ENCODE peak calls at places on chromosomes 1 and 21, in eight cellular contexts. One of them, this sample, is unnamed.

GRCh38 chr1:206797534-206798383 is 25.5 kb upstream of the IL10 start:
- DNase-seq in vagina: no peak
- DNase-seq in ovary: no peak
- DNase-seq in heart left ventricle: no peak
- DNase-seq in NB4: peak
- DNase-seq in spleen: peak
- DNase-seq in suprapubic skin: no peak
- DNase-seq in prostate gland: no peak
- DNase-seq in this sample: no peak

GRCh38 chr21:17071093-17071492 is 441.8 kb upstream of the CXADR start:
- DNase-seq in vagina: no peak
- DNase-seq in ovary: no peak
- DNase-seq in heart left ventricle: no peak
- DNase-seq in NB4: no peak
- DNase-seq in spleen: no peak
- DNase-seq in suprapubic skin: no peak
- DNase-seq in prostate gland: no peak
- DNase-seq in this sample: no peak

GRCh38 chr1:180185281-180185680 is 30.6 kb downstream of the QSOX1 start:
- DNase-seq in vagina: no peak
- DNase-seq in ovary: no peak
- DNase-seq in heart left ventricle: no peak
- DNase-seq in NB4: no peak
- DNase-seq in spleen: peak
- DNase-seq in suprapubic skin: peak
- DNase-seq in prostate gland: no peak
- DNase-seq in this sample: no peak

GRCh38 chr21:46326110-46326703 is 2.3 kb downstream of the PCNT start:
- DNase-seq in vagina: no peak
- DNase-seq in ovary: no peak
- DNase-seq in heart left ventricle: no peak
- DNase-seq in NB4: no peak
- DNase-seq in spleen: no peak
- DNase-seq in suprapubic skin: no peak
- DNase-seq in prostate gland: no peak
- DNase-seq in this sample: no peak

GRCh38 chr1:57470028-57470427 is 46.2 kb upstream of the DAB1 start:
- DNase-seq in vagina: no peak
- DNase-seq in ovary: no peak
- DNase-seq in heart left ventricle: no peak
- DNase-seq in NB4: no peak
- DNase-seq in spleen: no peak
- DNase-seq in suprapubic skin: no peak
- DNase-seq in prostate gland: no peak
- DNase-seq in this sample: no peak

GRCh38 chr1:55443175-55443933 is 228.2 kb upstream of the USP24 start:
- DNase-seq in vagina: no peak
- DNase-seq in ovary: peak
- DNase-seq in heart left ventricle: peak
- DNase-seq in NB4: no peak
- DNase-seq in spleen: no peak
- DNase-seq in suprapubic skin: peak
- DNase-seq in prostate gland: peak
- DNase-seq in this sample: peak

GRCh38 chr1:159652506-159652905 is 61.9 kb downstream of the CRP start:
- DNase-seq in vagina: no peak
- DNase-seq in ovary: no peak
- DNase-seq in heart left ventricle: no peak
- DNase-seq in NB4: no peak
- DNase-seq in spleen: no peak
- DNase-seq in suprapubic skin: no peak
- DNase-seq in prostate gland: no peak
- DNase-seq in this sample: no peak

GRCh38 chr1:30419831-30420230 is 303.6 kb downstream of the MATN1 start:
- DNase-seq in vagina: peak
- DNase-seq in ovary: peak
- DNase-seq in heart left ventricle: no peak
- DNase-seq in NB4: no peak
- DNase-seq in spleen: no peak
- DNase-seq in suprapubic skin: no peak
- DNase-seq in prostate gland: no peak
- DNase-seq in this sample: no peak

GRCh38 chr1:170471310-170471839 is 60.6 kb upstream of the GORAB start:
- DNase-seq in vagina: no peak
- DNase-seq in ovary: no peak
- DNase-seq in heart left ventricle: no peak
- DNase-seq in NB4: no peak
- DNase-seq in spleen: no peak
- DNase-seq in suprapubic skin: no peak
- DNase-seq in prostate gland: no peak
- DNase-seq in this sample: no peak

GRCh38 chr21:33348728-33349127 is 24.0 kb downstream of the IFNAR1 start:
- DNase-seq in vagina: no peak
- DNase-seq in ovary: no peak
- DNase-seq in heart left ventricle: no peak
- DNase-seq in NB4: no peak
- DNase-seq in spleen: no peak
- DNase-seq in suprapubic skin: no peak
- DNase-seq in prostate gland: no peak
- DNase-seq in this sample: no peak

GRCh38 chr1:24541711-24542346 is 14.1 kb upstream of the NCMAP start:
- DNase-seq in vagina: no peak
- DNase-seq in ovary: no peak
- DNase-seq in heart left ventricle: no peak
- DNase-seq in NB4: peak
- DNase-seq in spleen: no peak
- DNase-seq in suprapubic skin: no peak
- DNase-seq in prostate gland: no peak
- DNase-seq in this sample: no peak

GRCh38 chr1:166390406-166390805 is 223.6 kb upstream of the FAM78B start:
- DNase-seq in vagina: no peak
- DNase-seq in ovary: no peak
- DNase-seq in heart left ventricle: no peak
- DNase-seq in NB4: no peak
- DNase-seq in spleen: no peak
- DNase-seq in suprapubic skin: no peak
- DNase-seq in prostate gland: no peak
- DNase-seq in this sample: no peak

GRCh38 chr1:59427155-59427554 is 130.3 kb downstream of the FGGY start:
- DNase-seq in vagina: no peak
- DNase-seq in ovary: no peak
- DNase-seq in heart left ventricle: peak
- DNase-seq in NB4: no peak
- DNase-seq in spleen: no peak
- DNase-seq in suprapubic skin: no peak
- DNase-seq in prostate gland: no peak
- DNase-seq in this sample: peak

GRCh38 chr1:197967066-197967465 is 49.9 kb downstream of the LHX9 start:
- DNase-seq in vagina: no peak
- DNase-seq in ovary: no peak
- DNase-seq in heart left ventricle: no peak
- DNase-seq in NB4: no peak
- DNase-seq in spleen: no peak
- DNase-seq in suprapubic skin: no peak
- DNase-seq in prostate gland: no peak
- DNase-seq in this sample: no peak

GRCh38 chr1:202575906-202576653 is 134.2 kb downstream of the SYT2 start:
- DNase-seq in vagina: no peak
- DNase-seq in ovary: no peak
- DNase-seq in heart left ventricle: no peak
- DNase-seq in NB4: no peak
- DNase-seq in spleen: no peak
- DNase-seq in suprapubic skin: no peak
- DNase-seq in prostate gland: no peak
- DNase-seq in this sample: no peak

GRCh38 chr1:28417441-28418277 is 48.1 kb downstream of the PHACTR4 start:
- DNase-seq in vagina: no peak
- DNase-seq in ovary: no peak
- DNase-seq in heart left ventricle: no peak
- DNase-seq in NB4: peak
- DNase-seq in spleen: no peak
- DNase-seq in suprapubic skin: no peak
- DNase-seq in prostate gland: no peak
- DNase-seq in this sample: no peak

GRCh38 chr21:42097860-42098259 is 26.7 kb downstream of the UMODL1 start:
- DNase-seq in vagina: no peak
- DNase-seq in ovary: no peak
- DNase-seq in heart left ventricle: peak
- DNase-seq in NB4: peak
- DNase-seq in spleen: peak
- DNase-seq in suprapubic skin: no peak
- DNase-seq in prostate gland: peak
- DNase-seq in this sample: peak

GRCh38 chr1:190353538-190354101 is 124.0 kb downstream of the BRINP3 start:
- DNase-seq in vagina: no peak
- DNase-seq in ovary: no peak
- DNase-seq in heart left ventricle: no peak
- DNase-seq in NB4: no peak
- DNase-seq in spleen: no peak
- DNase-seq in suprapubic skin: no peak
- DNase-seq in prostate gland: no peak
- DNase-seq in this sample: no peak

GRCh38 chr21:25350056-25350455 is 257.2 kb downstream of the MRPL39 start:
- DNase-seq in vagina: no peak
- DNase-seq in ovary: no peak
- DNase-seq in heart left ventricle: no peak
- DNase-seq in NB4: peak
- DNase-seq in spleen: no peak
- DNase-seq in suprapubic skin: no peak
- DNase-seq in prostate gland: no peak
- DNase-seq in this sample: no peak

GRCh38 chr1:233197940-233198339 is 97.6 kb downstream of the PCNX2 start:
- DNase-seq in vagina: no peak
- DNase-seq in ovary: no peak
- DNase-seq in heart left ventricle: no peak
- DNase-seq in NB4: peak
- DNase-seq in spleen: no peak
- DNase-seq in suprapubic skin: no peak
- DNase-seq in prostate gland: no peak
- DNase-seq in this sample: no peak
- TF ChIP-seq CTCF in vagina: no peak
- TF ChIP-seq CTCF in ovary: no peak
- TF ChIP-seq CTCF in heart left ventricle: no peak
- TF ChIP-seq CTCF in NB4: no peak
- TF ChIP-seq CTCF in spleen: no peak
- TF ChIP-seq CTCF in suprapubic skin: no peak
- TF ChIP-seq CTCF in prostate gland: no peak
- TF ChIP-seq CTCF in this sample: no peak

DNA sequence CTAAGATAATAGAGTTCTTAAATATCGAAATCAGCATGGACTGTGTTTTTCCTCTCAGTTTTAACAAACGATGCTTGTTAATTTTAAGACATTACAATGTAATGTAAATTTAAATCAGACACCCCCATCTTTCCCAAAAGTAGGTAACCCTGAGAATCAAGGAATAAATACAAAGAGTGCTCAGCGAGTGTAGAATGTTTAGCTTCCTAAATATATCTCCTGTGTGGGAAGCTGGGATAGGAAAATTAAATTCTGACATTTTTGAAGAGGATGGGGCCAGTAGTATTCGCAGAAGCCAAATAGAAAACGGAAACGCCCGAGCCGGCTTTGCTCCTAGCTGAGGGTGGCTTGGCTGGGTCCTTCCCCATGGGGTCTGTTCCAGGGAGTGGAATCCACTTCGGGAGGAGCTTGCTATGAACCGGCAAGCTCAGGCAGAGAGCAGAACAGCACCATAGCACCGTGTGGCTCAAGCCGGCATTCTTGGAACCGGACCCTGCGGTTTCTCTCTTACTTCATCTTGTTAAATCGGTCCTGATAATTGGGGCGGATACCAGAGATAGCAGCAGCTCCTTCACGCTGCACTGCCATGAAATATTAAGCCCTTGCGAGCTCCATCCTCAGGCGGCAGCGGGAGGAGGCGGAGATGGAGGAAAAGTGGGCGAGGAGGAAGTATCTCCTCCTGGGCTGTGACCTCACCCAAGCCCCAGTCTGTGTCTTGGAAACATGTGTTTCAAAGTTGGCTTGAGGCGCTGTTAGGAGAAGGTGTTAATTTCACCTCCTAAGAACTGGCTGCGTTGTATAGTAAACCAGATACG is 24.9 kb downstream of the MAP3K7CL start:
- DNase-seq in vagina: no peak
- DNase-seq in ovary: peak
- DNase-seq in heart left ventricle: peak
- DNase-seq in NB4: peak
- DNase-seq in spleen: no peak
- DNase-seq in suprapubic skin: peak
- DNase-seq in prostate gland: peak
- DNase-seq in this sample: peak
- H3K4me3 ChIP-seq in vagina: peak
- H3K4me3 ChIP-seq in ovary: peak
- H3K4me3 ChIP-seq in heart left ventricle: peak
- H3K4me3 ChIP-seq in NB4: no peak
- H3K4me3 ChIP-seq in spleen: no peak
- H3K4me3 ChIP-seq in suprapubic skin: peak
- H3K4me3 ChIP-seq in prostate gland: peak
- H3K4me3 ChIP-seq in this sample: no peak

GRCh38 chr1:70387507-70387906 is 23.6 kb upstream of the CTH start:
- DNase-seq in vagina: no peak
- DNase-seq in ovary: no peak
- DNase-seq in heart left ventricle: no peak
- DNase-seq in NB4: no peak
- DNase-seq in spleen: no peak
- DNase-seq in suprapubic skin: no peak
- DNase-seq in prostate gland: no peak
- DNase-seq in this sample: no peak

GRCh38 chr1:70386121-70386520 is 24.9 kb upstream of the CTH start:
- DNase-seq in vagina: no peak
- DNase-seq in ovary: no peak
- DNase-seq in heart left ventricle: no peak
- DNase-seq in NB4: no peak
- DNase-seq in spleen: no peak
- DNase-seq in suprapubic skin: no peak
- DNase-seq in prostate gland: no peak
- DNase-seq in this sample: no peak

GRCh38 chr1:70382682-70383081 is 28.2 kb upstream of the ANKRD13C start:
- DNase-seq in vagina: no peak
- DNase-seq in ovary: no peak
- DNase-seq in heart left ventricle: no peak
- DNase-seq in NB4: peak
- DNase-seq in spleen: no peak
- DNase-seq in suprapubic skin: no peak
- DNase-seq in prostate gland: no peak
- DNase-seq in this sample: no peak

GRCh38 chr1:70385477-70385876 is 25.6 kb upstream of the CTH start:
- DNase-seq in vagina: no peak
- DNase-seq in ovary: no peak
- DNase-seq in heart left ventricle: no peak
- DNase-seq in NB4: no peak
- DNase-seq in spleen: no peak
- DNase-seq in suprapubic skin: no peak
- DNase-seq in prostate gland: no peak
- DNase-seq in this sample: no peak

GRCh38 chr1:70384542-70384941 is 26.5 kb upstream of the CTH start:
- DNase-seq in vagina: no peak
- DNase-seq in ovary: no peak
- DNase-seq in heart left ventricle: no peak
- DNase-seq in NB4: no peak
- DNase-seq in spleen: no peak
- DNase-seq in suprapubic skin: no peak
- DNase-seq in prostate gland: no peak
- DNase-seq in this sample: no peak
- TF ChIP-seq POLR2A in vagina: no peak
- TF ChIP-seq POLR2A in ovary: no peak
- TF ChIP-seq POLR2A in heart left ventricle: no peak
- TF ChIP-seq POLR2A in NB4: no peak
- TF ChIP-seq POLR2A in spleen: no peak
- TF ChIP-seq POLR2A in suprapubic skin: no peak
- TF ChIP-seq POLR2A in prostate gland: no peak
- TF ChIP-seq POLR2A in this sample: no peak

GRCh38 chr1:153534933-153535663 is 693 bp downstream of the S100A6 start:
- DNase-seq in vagina: peak
- DNase-seq in ovary: peak
- DNase-seq in heart left ventricle: peak
- DNase-seq in NB4: peak
- DNase-seq in spleen: peak
- DNase-seq in suprapubic skin: peak
- DNase-seq in prostate gland: peak
- DNase-seq in this sample: peak
- TF ChIP-seq CTCF in vagina: peak
- TF ChIP-seq CTCF in ovary: no peak
- TF ChIP-seq CTCF in heart left ventricle: no peak
- TF ChIP-seq CTCF in NB4: no peak
- TF ChIP-seq CTCF in spleen: no peak
- TF ChIP-seq CTCF in suprapubic skin: no peak
- TF ChIP-seq CTCF in prostate gland: no peak
- TF ChIP-seq CTCF in this sample: no peak

This sample was measured in lower leg skin.